ENCODE peak calls at places on chromosomes 4 and X, in five cellular contexts. R is right lobe of liver, Q is GOT3, Z is uterus, T is BJ. H is an unnamed sample.

GRCh38 chr4:95388911-95389310 is 159.9 kb downstream of the UNC5C start:
- DNase-seq in R (no peak), Q (no peak), Z (no peak), T (no peak), H (no peak)

GRCh38 chr4:5888222-5888701 is 4.6 kb downstream of the CRMP1 start:
- DNase-seq in R (no peak), Q (no peak), Z (no peak), T (no peak), H (no peak)

GRCh38 chr4:41432889-41433288 is 105.1 kb upstream of the LIMCH1 start:
- DNase-seq in R (no peak), Q (no peak), Z (no peak), T (peak), H (peak)

GRCh38 chr4:36254355-36254754 is 10.0 kb upstream of the ARAP2 start:
- DNase-seq in R (no peak), Q (no peak), Z (no peak), T (no peak), H (no peak)

GRCh38 chrX:28610746-28611145 is 23.5 kb downstream of the IL1RAPL1 start:
- DNase-seq in R (no peak), Q (no peak), Z (no peak), T (no peak), H (no peak)

GRCh38 chr4:160202802-160203201 is 1099.9 kb downstream of the RAPGEF2 start:
- DNase-seq in R (no peak), Q (no peak), Z (no peak), T (no peak), H (no peak)

GRCh38 chr4:184010696-184011095 is 105.6 kb downstream of the STOX2 start:
- DNase-seq in R (no peak), Q (no peak), Z (no peak), T (no peak), H (no peak)

GRCh38 chrX:38028300-38028699 is 21.9 kb downstream of the SYTL5 start:
- DNase-seq in R (no peak), Q (no peak), Z (no peak), T (no peak), H (no peak)

GRCh38 chrX:12011075-12011474 is 127.2 kb upstream of the FRMPD4 start:
- DNase-seq in R (no peak), Q (no peak), Z (no peak), T (no peak), H (no peak)

GRCh38 chrX:136182394-136182793 is 35.1 kb downstream of the FHL1 start:
- DNase-seq in R (no peak), Q (no peak), Z (no peak), T (no peak), H (no peak)

GRCh38 chr4:117400039-117400835 is 314.9 kb upstream of the TRAM1L1 start:
- DNase-seq in R (no peak), Q (no peak), Z (no peak), T (peak), H (no peak)

GRCh38 chr4:131721883-131722282 is 1427.2 kb upstream of the PCDH10 start:
- DNase-seq in R (no peak), Q (no peak), Z (no peak), T (no peak), H (no peak)

GRCh38 chrX:140087865-140088264 is 122.5 kb upstream of the CXorf66 start:
- DNase-seq in R (no peak), Q (no peak), Z (no peak), T (no peak), H (no peak)

GRCh38 chrX:19799319-19800182 is 87.8 kb downstream of the SH3KBP1 start:
- DNase-seq in R (no peak), Q (no peak), Z (no peak), T (no peak), H (no peak)

GRCh38 chrX:14718403-14718802 is 154.5 kb downstream of the FANCB start:
- DNase-seq in R (no peak), Q (no peak), Z (no peak), T (no peak), H (no peak)

GRCh38 chr4:168183717-168184571 is 91.6 kb downstream of the ANXA10 start:
- DNase-seq in R (no peak), Q (no peak), Z (no peak), T (no peak), H (peak)

GRCh38 chrX:65607070-65607742 is 60.2 kb upstream of the MSN start:
- DNase-seq in R (no peak), Q (no peak), Z (no peak), T (no peak), H (no peak)

GRCh38 chrX:38864165-38864564 is 62.9 kb downstream of the MID1IP1 start:
- DNase-seq in R (no peak), Q (no peak), Z (no peak), T (no peak), H (no peak)

GRCh38 chr4:27062256-27062655 is 201.6 kb downstream of the STIM2 start:
- DNase-seq in R (no peak), Q (no peak), Z (no peak), T (no peak), H (no peak)

GRCh38 chr4:749771-750666 is 44.4 kb downstream of the PCGF3 start:
- DNase-seq in R (no peak), Q (peak), Z (no peak), T (no peak), H (peak)

GRCh38 chr4:8614365-8615193 is 22.0 kb downstream of the CPZ start:
- DNase-seq in R (no peak), Q (no peak), Z (no peak), T (no peak), H (no peak)

GRCh38 chr4:38128478-38129451 is 168.6 kb downstream of the PTTG2 start:
- DNase-seq in R (peak), Q (no peak), Z (no peak), T (no peak), H (no peak)

H was measured in AG09319.